ENCODE peak calls at places on chromosomes 3 and 15, in seven cellular contexts. F is kidney tubule cell; J is T follicular helper cell; O is stimulated activated CD8-positive, alpha-beta memory T cell treated with anti-CD3 and anti-CD28 coated beads, Interleukin-4, amount 100 ng/mL, for 4 hours; L is activated CD4-positive, alpha-beta T cell treated with anti-CD3 and anti-CD28 coated beads for 1 hour; M is NCI-H748 treated with DMSO at 0.1 percent for 48 hours; C is type B pancreatic cell. D is an unnamed sample.
A peak's percentile ranks its signal among the peaks of the same experiment; 100 is the strongest.

GRCh38 chr15:58932791-58933310 is 628 bp downstream of the SLTM start:
- DNase-seq in F (no peak), J (no peak), O (no peak), L (no peak), M (no peak), C (peak; percentile 75), D (no peak)

GRCh38 chr3:183094711-183095110 is 4.6 kb downstream of the MCCC1 start:
- DNase-seq in F (peak; percentile 73), J (no peak), O (no peak), L (no peak), M (no peak), C (no peak), D (no peak)

GRCh38 chr3:23845361-23845760 is 39.6 kb downstream of the UBE2E1 start:
- DNase-seq in F (no peak), J (no peak), O (no peak), L (no peak), M (no peak), C (no peak), D (no peak)

GRCh38 chr3:189792046-189792929 is 161.1 kb downstream of the TP63 start:
- DNase-seq in F (no peak), J (no peak), O (no peak), L (no peak), M (no peak), C (no peak), D (no peak)

GRCh38 chr3:171054231-171054630 is 27.7 kb upstream of the SLC2A2 start:
- DNase-seq in F (peak; percentile 32), J (no peak), O (no peak), L (no peak), M (no peak), C (no peak), D (no peak)

GRCh38 chr15:99335508-99335907 is 84.2 kb downstream of the LRRC28 start:
- DNase-seq in F (no peak), J (no peak), O (no peak), L (no peak), M (no peak), C (no peak), D (no peak)

GRCh38 chr3:191428177-191428576 is 32.8 kb upstream of the PYDC2 start:
- DNase-seq in F (no peak), J (no peak), O (no peak), L (no peak), M (no peak), C (no peak), D (no peak)

GRCh38 chr3:168585544-168585943 is 489.8 kb upstream of the GOLIM4 start:
- DNase-seq in F (no peak), J (no peak), O (no peak), L (no peak), M (no peak), C (no peak), D (no peak)

GRCh38 chr3:106030620-106030945 is 161.8 kb upstream of the CBLB start:
- DNase-seq in F (peak; percentile 11), J (no peak), O (no peak), L (no peak), M (no peak), C (no peak), D (no peak)

GRCh38 chr3:24945575-24945974 is 450.9 kb upstream of the THRB start:
- DNase-seq in F (peak; percentile 61), J (no peak), O (no peak), L (no peak), M (no peak), C (no peak), D (no peak)

GRCh38 chr3:12707425-12707824 is 43.5 kb upstream of the RAF1 start:
- DNase-seq in F (peak; percentile 32), J (no peak), O (no peak), L (no peak), M (no peak), C (no peak), D (no peak)

GRCh38 chr15:34620814-34621213 is 37.4 kb upstream of the GOLGA8B start:
- DNase-seq in F (no peak), J (no peak), O (no peak), L (no peak), M (no peak), C (no peak), D (no peak)

GRCh38 chr3:133831966-133832801 is 26.6 kb downstream of the SRPRB start:
- DNase-seq in F (no peak), J (no peak), O (no peak), L (no peak), M (no peak), C (no peak), D (peak; percentile 51)

GRCh38 chr15:100987143-100987542 is 68.0 kb downstream of the LRRK1 start:
- DNase-seq in F (peak; percentile 23), J (no peak), O (no peak), L (no peak), M (no peak), C (no peak), D (no peak)

GRCh38 chr15:99135194-99135593 is 30.3 kb downstream of the SYNM start:
- DNase-seq in F (no peak), J (no peak), O (no peak), L (no peak), M (no peak), C (no peak), D (no peak)